ENCODE peak calls at places on chromosomes 2 and 18, in eight cellular contexts. M, X, H, S, D, R, B and O are unnamed samples.

GRCh38 chr2:235493775-235494715 is at the start of gene AGAP1:
- DNase-seq in M (peak; percentile 90), X (peak; percentile 74), H (peak; percentile 89), S (peak; percentile 30), D (no peak), R (peak; percentile 90), B (peak; percentile 36), O (peak; percentile 89)

GRCh38 chr2:217935245-217935879 is 67.4 kb downstream of the TNS1 start:
- DNase-seq in M (no peak), X (no peak), H (no peak), S (no peak), D (no peak), R (no peak), B (no peak), O (no peak)

GRCh38 chr2:113283704-113284284 is 5.1 kb upstream of the PAX8 start:
- DNase-seq in M (no peak), X (peak; percentile 70), H (peak; percentile 77), S (no peak), D (no peak), R (peak; percentile 80), B (no peak), O (peak; percentile 100)

GRCh38 chr18:46706968-46707367 is 49.9 kb downstream of the ST8SIA5 start:
- DNase-seq in M (no peak), X (no peak), H (no peak), S (no peak), D (no peak), R (no peak), B (no peak), O (no peak)

GRCh38 chr2:61853086-61853847 is 593 bp downstream of the FAM161A start:
- DNase-seq in M (peak; percentile 80), X (no peak), H (no peak), S (no peak), D (no peak), R (peak; percentile 79), B (no peak), O (peak; percentile 87)

GRCh38 chr2:39356922-39357639 is 80.0 kb downstream of the MAP4K3 start:
- DNase-seq in M (no peak), X (no peak), H (no peak), S (no peak), D (no peak), R (no peak), B (no peak), O (no peak)

GRCh38 chr2:164545484-164545883 is 75.8 kb downstream of the GRB14 start:
- DNase-seq in M (no peak), X (no peak), H (no peak), S (no peak), D (no peak), R (no peak), B (no peak), O (no peak)

GRCh38 chr2:119005081-119005480 is 63.1 kb downstream of the MARCO start:
- DNase-seq in M (no peak), X (no peak), H (no peak), S (no peak), D (no peak), R (no peak), B (no peak), O (peak; percentile 21)

GRCh38 chr2:205721057-205721767 is 38.9 kb downstream of the NRP2 start:
- DNase-seq in M (no peak), X (no peak), H (no peak), S (peak; percentile 26), D (no peak), R (no peak), B (no peak), O (no peak)

GRCh38 chr2:58215429-58215828 is 25.7 kb downstream of the FANCL start:
- DNase-seq in M (no peak), X (no peak), H (peak; percentile 30), S (no peak), D (no peak), R (no peak), B (no peak), O (no peak)

GRCh38 chr2:105409717-105410116 is 10.9 kb upstream of the FHL2 start:
- DNase-seq in M (no peak), X (peak; percentile 90), H (peak; percentile 86), S (no peak), D (no peak), R (peak; percentile 65), B (no peak), O (no peak)

GRCh38 chr18:28075501-28075900 is 101.4 kb downstream of the CDH2 start:
- DNase-seq in M (no peak), X (no peak), H (no peak), S (no peak), D (no peak), R (no peak), B (no peak), O (no peak)

GRCh38 chr2:174717273-174717672 is 47.0 kb downstream of the CHRNA1 start:
- DNase-seq in M (no peak), X (peak; percentile 18), H (no peak), S (peak; percentile 24), D (no peak), R (no peak), B (peak; percentile 28), O (peak; percentile 24)

GRCh38 chr2:58899692-58900091 is 658.6 kb upstream of the FANCL start:
- DNase-seq in M (no peak), X (no peak), H (no peak), S (no peak), D (no peak), R (no peak), B (no peak), O (peak; percentile 30)

GRCh38 chr2:72112981-72113846 is 34.4 kb downstream of the CYP26B1 start:
- DNase-seq in M (no peak), X (no peak), H (no peak), S (no peak), D (no peak), R (no peak), B (no peak), O (no peak)

GRCh38 chr2:29821591-29821990 is 99.8 kb downstream of the ALK start:
- DNase-seq in M (no peak), X (no peak), H (no peak), S (no peak), D (no peak), R (no peak), B (no peak), O (no peak)

GRCh38 chr2:119028327-119029174 is 86.6 kb downstream of the MARCO start:
- DNase-seq in M (peak; percentile 22), X (peak; percentile 3), H (peak; percentile 32), S (peak; percentile 28), D (no peak), R (peak; percentile 31), B (no peak), O (no peak)

GRCh38 chr18:4433762-4434161 is 21.3 kb downstream of the DLGAP1 start:
- DNase-seq in M (no peak), X (no peak), H (no peak), S (no peak), D (no peak), R (no peak), B (no peak), O (no peak)

GRCh38 chr2:46262248-46262938 is 34.8 kb upstream of the EPAS1 start:
- DNase-seq in M (no peak), X (no peak), H (no peak), S (no peak), D (no peak), R (no peak), B (no peak), O (no peak)

GRCh38 chr2:232779935-232780334 is 3.6 kb upstream of the KCNJ13 start:
- DNase-seq in M (no peak), X (no peak), H (no peak), S (no peak), D (no peak), R (no peak), B (no peak), O (no peak)

GRCh38 chr18:39960545-39960944 is 1994.5 kb upstream of the PIK3C3 start:
- DNase-seq in M (no peak), X (no peak), H (no peak), S (no peak), D (no peak), R (no peak), B (no peak), O (no peak)